ENCODE peak calls at places on chromosomes 4 and X, in six cellular contexts. One of them, this sample, is unnamed.

GRCh38 chr4:152515678-152516077 is 20.2 kb downstream of the FBXW7 start:
- DNase-seq in stomach: no peak
- DNase-seq in substantia nigra: no peak
- DNase-seq in GM23248: peak
- DNase-seq in testis: no peak
- DNase-seq in CD4-positive, CD25-positive, alpha-beta regulatory T cell: no peak
- DNase-seq in this sample: no peak

GRCh38 chr4:101163936-101164335 is 183.4 kb downstream of the PPP3CA start:
- DNase-seq in GM23248: peak
- DNase-seq in stomach: no peak
- DNase-seq in substantia nigra: no peak
- DNase-seq in testis: no peak
- DNase-seq in CD4-positive, CD25-positive, alpha-beta regulatory T cell: no peak
- DNase-seq in this sample: no peak

GRCh38 chrX:7270018-7270417 is 122.1 kb upstream of the PUDP start:
- DNase-seq in testis: no peak
- DNase-seq in CD4-positive, CD25-positive, alpha-beta regulatory T cell: no peak
- DNase-seq in stomach: no peak
- DNase-seq in substantia nigra: no peak
- DNase-seq in GM23248: peak
- DNase-seq in this sample: no peak

GRCh38 chr4:153489856-153490558 is 23.8 kb downstream of the TMEM131L start:
- DNase-seq in GM23248: no peak
- DNase-seq in stomach: no peak
- DNase-seq in testis: no peak
- DNase-seq in substantia nigra: no peak
- DNase-seq in CD4-positive, CD25-positive, alpha-beta regulatory T cell: no peak
- DNase-seq in this sample: no peak

GRCh38 chr4:25280210-25280609 is 32.4 kb upstream of the ZCCHC4 start:
- DNase-seq in CD4-positive, CD25-positive, alpha-beta regulatory T cell: no peak
- DNase-seq in GM23248: no peak
- DNase-seq in testis: no peak
- DNase-seq in substantia nigra: no peak
- DNase-seq in stomach: no peak
- DNase-seq in this sample: no peak

GRCh38 chr4:19026281-19026680 is 1004.7 kb upstream of the LCORL start:
- DNase-seq in GM23248: peak
- DNase-seq in testis: peak
- DNase-seq in substantia nigra: peak
- DNase-seq in stomach: no peak
- DNase-seq in CD4-positive, CD25-positive, alpha-beta regulatory T cell: no peak
- DNase-seq in this sample: no peak

GRCh38 chr4:123672987-123673386 is 276.4 kb downstream of the SPRY1 start:
- DNase-seq in stomach: no peak
- DNase-seq in GM23248: peak
- DNase-seq in CD4-positive, CD25-positive, alpha-beta regulatory T cell: no peak
- DNase-seq in substantia nigra: no peak
- DNase-seq in testis: no peak
- DNase-seq in this sample: no peak

GRCh38 chrX:41352329-41352801 is 18.4 kb downstream of the DDX3X start:
- DNase-seq in stomach: no peak
- DNase-seq in GM23248: no peak
- DNase-seq in substantia nigra: no peak
- DNase-seq in CD4-positive, CD25-positive, alpha-beta regulatory T cell: no peak
- DNase-seq in testis: no peak
- DNase-seq in this sample: no peak

GRCh38 chrX:132463411-132463810 is 25.4 kb downstream of the MBNL3 start:
- DNase-seq in GM23248: no peak
- DNase-seq in substantia nigra: no peak
- DNase-seq in testis: peak
- DNase-seq in stomach: no peak
- DNase-seq in CD4-positive, CD25-positive, alpha-beta regulatory T cell: peak
- DNase-seq in this sample: peak

GRCh38 chr4:17173300-17173699 is 274.9 kb upstream of the LDB2 start:
- DNase-seq in testis: peak
- DNase-seq in substantia nigra: no peak
- DNase-seq in GM23248: no peak
- DNase-seq in stomach: no peak
- DNase-seq in CD4-positive, CD25-positive, alpha-beta regulatory T cell: no peak
- DNase-seq in this sample: no peak

GRCh38 chr4:56655627-56656345 is 25.3 kb downstream of the HOPX start:
- DNase-seq in testis: no peak
- DNase-seq in GM23248: peak
- DNase-seq in CD4-positive, CD25-positive, alpha-beta regulatory T cell: peak
- DNase-seq in substantia nigra: no peak
- DNase-seq in stomach: no peak
- DNase-seq in this sample: no peak

GRCh38 chr4:152165146-152165545 is 370.7 kb downstream of the FBXW7 start:
- DNase-seq in stomach: no peak
- DNase-seq in substantia nigra: no peak
- DNase-seq in testis: no peak
- DNase-seq in GM23248: peak
- DNase-seq in CD4-positive, CD25-positive, alpha-beta regulatory T cell: no peak
- DNase-seq in this sample: no peak

GRCh38 chr4:138898282-138898681 is 117.3 kb upstream of the NOCT start:
- DNase-seq in GM23248: peak
- DNase-seq in substantia nigra: no peak
- DNase-seq in stomach: no peak
- DNase-seq in testis: no peak
- DNase-seq in CD4-positive, CD25-positive, alpha-beta regulatory T cell: no peak
- DNase-seq in this sample: no peak

GRCh38 chrX:10158279-10158939 is 1.6 kb downstream of the CLCN4 start:
- DNase-seq in substantia nigra: peak
- DNase-seq in stomach: no peak
- DNase-seq in GM23248: peak
- DNase-seq in CD4-positive, CD25-positive, alpha-beta regulatory T cell: no peak
- DNase-seq in testis: peak
- DNase-seq in this sample: no peak

GRCh38 chrX:10157032-10157341 is 212 bp downstream of the CLCN4 start:
- DNase-seq in substantia nigra: no peak
- DNase-seq in stomach: no peak
- DNase-seq in testis: no peak
- DNase-seq in GM23248: no peak
- DNase-seq in CD4-positive, CD25-positive, alpha-beta regulatory T cell: no peak
- DNase-seq in this sample: no peak

GRCh38 chrX:10155137-10155536 is 1.6 kb upstream of the CLCN4 start:
- DNase-seq in substantia nigra: no peak
- DNase-seq in GM23248: no peak
- DNase-seq in stomach: no peak
- DNase-seq in CD4-positive, CD25-positive, alpha-beta regulatory T cell: no peak
- DNase-seq in testis: no peak
- DNase-seq in this sample: no peak

GRCh38 chrX:10157545-10157944 is 770 bp downstream of the CLCN4 start:
- DNase-seq in substantia nigra: no peak
- DNase-seq in GM23248: peak
- DNase-seq in testis: no peak
- DNase-seq in stomach: no peak
- DNase-seq in CD4-positive, CD25-positive, alpha-beta regulatory T cell: no peak
- DNase-seq in this sample: no peak

DNA sequence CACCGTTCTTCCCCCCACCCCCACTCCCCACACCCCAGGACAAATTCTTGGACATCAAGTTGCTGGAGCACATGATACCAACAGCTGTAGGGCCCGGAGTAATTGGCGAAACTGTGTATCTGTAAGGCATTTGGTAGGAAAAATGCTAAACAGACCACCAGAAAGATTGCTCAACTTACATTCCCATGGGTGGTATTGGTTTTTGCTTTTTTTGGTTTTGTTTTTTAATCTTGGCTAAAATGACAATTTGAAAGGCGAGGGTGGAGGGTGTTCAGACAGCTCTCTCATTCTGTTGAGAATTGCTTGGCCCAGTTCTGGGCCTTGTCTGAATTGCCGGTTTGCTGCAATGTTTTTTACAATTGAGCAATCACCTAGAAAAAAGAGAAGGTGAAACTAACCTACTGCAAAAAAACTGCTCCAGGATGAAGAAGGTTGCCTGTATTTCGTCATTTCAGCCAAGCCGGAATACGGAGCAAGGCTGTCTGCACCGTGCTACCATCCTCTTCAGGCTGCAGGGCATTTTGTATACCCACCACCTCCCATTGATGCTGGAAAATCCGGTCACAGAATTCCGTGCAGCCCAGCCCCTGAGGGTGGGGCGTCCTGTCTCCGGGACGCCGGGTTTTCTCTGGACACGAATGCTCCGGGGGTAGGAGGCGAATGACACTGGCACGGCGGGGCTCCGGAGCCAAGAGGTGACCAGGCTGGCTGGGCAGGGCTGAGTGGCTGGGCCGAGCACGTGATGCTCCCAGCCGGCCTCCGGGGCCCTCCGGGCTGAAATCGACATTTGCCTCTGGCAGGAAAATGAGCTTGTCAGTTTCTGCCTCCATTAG is at the start of gene CLCN4:
- DNase-seq in stomach: peak
- DNase-seq in GM23248: peak
- DNase-seq in CD4-positive, CD25-positive, alpha-beta regulatory T cell: no peak
- DNase-seq in testis: peak
- DNase-seq in substantia nigra: peak
- DNase-seq in this sample: peak
- H3K27ac ChIP-seq in stomach: peak
- H3K27ac ChIP-seq in GM23248: peak
- H3K27ac ChIP-seq in CD4-positive, CD25-positive, alpha-beta regulatory T cell: no peak
- H3K27ac ChIP-seq in testis: peak
- H3K27ac ChIP-seq in substantia nigra: peak
- H3K27ac ChIP-seq in this sample: no peak

DNA sequence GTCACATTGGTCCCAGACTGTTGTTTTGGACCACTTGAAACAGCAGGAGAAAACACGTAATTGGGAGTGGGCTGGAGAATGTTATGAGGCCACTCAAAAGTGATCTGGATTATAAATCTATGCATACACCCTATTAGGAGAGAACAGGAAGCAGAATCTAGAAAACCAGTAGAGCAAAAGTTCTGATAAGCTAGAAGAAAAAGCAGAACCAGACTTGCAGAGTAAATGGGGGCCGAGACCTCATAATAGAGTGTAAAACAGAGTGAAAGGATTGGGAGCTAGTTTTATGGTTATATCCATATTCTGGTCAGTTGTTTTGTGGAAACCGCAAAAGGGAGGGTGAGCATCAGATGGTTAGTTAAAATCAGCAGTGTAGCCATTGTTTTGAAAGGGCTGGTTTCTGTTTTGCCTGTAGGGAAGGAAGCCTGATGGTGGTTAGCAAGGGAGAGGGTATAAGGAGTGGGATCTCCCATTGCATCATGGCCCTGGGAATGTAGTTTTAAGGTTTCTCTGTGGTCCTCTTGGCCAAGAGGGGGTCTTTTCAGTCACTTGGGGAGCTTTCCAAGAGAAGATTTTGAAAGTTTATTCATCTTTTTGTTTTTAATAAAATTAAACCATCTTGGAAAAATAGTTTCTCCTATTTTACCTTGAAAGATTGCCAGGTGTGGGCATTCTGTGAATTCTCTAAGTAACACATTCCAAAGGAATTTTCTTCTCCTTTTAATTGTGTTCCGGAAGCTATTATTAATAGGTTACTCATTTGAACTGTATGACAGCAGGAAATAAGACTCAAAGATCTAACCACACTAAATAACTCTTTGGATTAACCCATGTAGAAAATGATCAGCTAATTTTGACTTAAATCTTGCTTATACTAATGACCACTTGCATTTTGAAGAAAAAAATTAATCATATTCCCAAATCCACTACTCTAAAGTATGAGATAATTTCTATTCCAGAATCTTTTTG is 17.3 kb upstream of the CCNI start:
- DNase-seq in GM23248: peak
- DNase-seq in stomach: no peak
- DNase-seq in CD4-positive, CD25-positive, alpha-beta regulatory T cell: no peak
- DNase-seq in testis: no peak
- DNase-seq in substantia nigra: no peak
- DNase-seq in this sample: no peak
- H3K27ac ChIP-seq in GM23248: peak
- H3K27ac ChIP-seq in stomach: no peak
- H3K27ac ChIP-seq in CD4-positive, CD25-positive, alpha-beta regulatory T cell: no peak
- H3K27ac ChIP-seq in testis: no peak
- H3K27ac ChIP-seq in substantia nigra: no peak
- H3K27ac ChIP-seq in this sample: no peak

GRCh38 chr4:81663368-81663767 is 191.7 kb upstream of the RASGEF1B start:
- DNase-seq in stomach: no peak
- DNase-seq in substantia nigra: no peak
- DNase-seq in CD4-positive, CD25-positive, alpha-beta regulatory T cell: no peak
- DNase-seq in GM23248: no peak
- DNase-seq in testis: no peak
- DNase-seq in this sample: no peak

GRCh38 chr4:81666491-81666890 is 194.8 kb upstream of the RASGEF1B start:
- DNase-seq in stomach: no peak
- DNase-seq in CD4-positive, CD25-positive, alpha-beta regulatory T cell: no peak
- DNase-seq in GM23248: no peak
- DNase-seq in substantia nigra: no peak
- DNase-seq in testis: no peak
- DNase-seq in this sample: no peak

GRCh38 chr4:81664079-81664478 is 192.4 kb upstream of the RASGEF1B start:
- DNase-seq in testis: no peak
- DNase-seq in stomach: no peak
- DNase-seq in CD4-positive, CD25-positive, alpha-beta regulatory T cell: no peak
- DNase-seq in substantia nigra: no peak
- DNase-seq in GM23248: no peak
- DNase-seq in this sample: no peak

DNA sequence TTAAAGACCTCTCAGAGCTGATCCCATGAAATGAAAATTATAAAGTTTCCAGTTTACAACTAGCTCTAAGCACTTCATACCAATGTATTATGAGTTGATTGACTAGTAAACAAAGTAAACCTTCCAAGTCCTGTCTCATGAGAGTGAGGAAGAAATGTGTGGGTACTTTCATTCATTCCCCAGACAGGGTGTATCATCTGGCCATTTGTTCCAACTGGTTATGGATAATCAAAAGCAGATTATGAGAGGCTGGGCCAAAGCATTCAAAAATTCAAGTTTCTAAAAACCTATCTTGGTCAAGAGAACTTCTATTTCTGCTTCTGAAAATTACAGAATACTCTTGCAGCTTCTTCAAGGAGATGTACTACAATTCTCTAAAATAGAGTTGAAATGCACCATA is 193.3 kb upstream of the RASGEF1B start:
- DNase-seq in testis: no peak
- DNase-seq in CD4-positive, CD25-positive, alpha-beta regulatory T cell: no peak
- DNase-seq in GM23248: no peak
- DNase-seq in substantia nigra: no peak
- DNase-seq in stomach: no peak
- DNase-seq in this sample: no peak
- H3K27ac ChIP-seq in testis: no peak
- H3K27ac ChIP-seq in CD4-positive, CD25-positive, alpha-beta regulatory T cell: no peak
- H3K27ac ChIP-seq in GM23248: no peak
- H3K27ac ChIP-seq in substantia nigra: no peak
- H3K27ac ChIP-seq in stomach: no peak
- H3K27ac ChIP-seq in this sample: no peak

DNA sequence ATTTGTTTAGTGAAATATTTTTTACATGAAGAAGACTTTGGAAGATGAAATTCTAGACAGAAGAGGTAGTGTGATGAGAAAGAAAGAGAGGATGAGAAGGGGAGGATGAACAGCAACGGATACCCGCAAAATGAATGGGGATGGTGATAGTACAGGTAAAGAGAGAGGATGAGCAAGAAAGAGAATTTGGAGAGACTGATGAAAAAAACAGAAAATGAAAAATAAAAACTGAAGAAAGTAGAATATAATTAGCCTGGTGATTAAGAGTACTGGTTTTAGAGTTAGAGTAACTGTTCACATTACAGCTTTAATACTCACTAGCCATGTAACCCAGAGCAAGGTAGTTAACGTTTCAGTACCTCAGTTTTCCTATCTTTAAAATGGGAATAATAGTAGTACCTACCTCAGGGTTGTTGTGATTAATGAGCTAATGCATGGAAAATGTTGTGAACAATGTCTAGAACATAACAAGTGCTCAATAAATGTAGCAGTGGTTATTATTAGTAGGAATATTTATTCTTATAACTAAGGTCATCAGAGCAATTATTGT is 54.9 kb upstream of the ANTXR2 start:
- DNase-seq in CD4-positive, CD25-positive, alpha-beta regulatory T cell: no peak
- DNase-seq in stomach: no peak
- DNase-seq in GM23248: no peak
- DNase-seq in substantia nigra: no peak
- DNase-seq in testis: no peak
- DNase-seq in this sample: no peak
- H3K27ac ChIP-seq in CD4-positive, CD25-positive, alpha-beta regulatory T cell: peak
- H3K27ac ChIP-seq in stomach: no peak
- H3K27ac ChIP-seq in GM23248: no peak
- H3K27ac ChIP-seq in substantia nigra: no peak
- H3K27ac ChIP-seq in testis: no peak
- H3K27ac ChIP-seq in this sample: no peak

This sample was measured in Peyer's patch.